ENCODE peak calls at places on chromosomes 13 and 19, in ten cellular contexts. One of them, this sample, is unnamed.
A peak's percentile ranks its signal among the peaks of the same experiment; 100 is the strongest.

GRCh38 chr19:925912-926594 is at the start of gene ARID3A:
- DNase-seq in mesendoderm: no peak
- DNase-seq in ureter: no peak
- DNase-seq in activated CD4-positive, alpha-beta T cell treated with anti-CD3 and anti-CD28 coated beads, Interleukin-2, amount 50 U/mL, for 1 hour: no peak
- DNase-seq in GM19239: peak; percentile 95
- DNase-seq in GM06990: no peak
- DNase-seq in suprapubic skin: no peak
- DNase-seq in NCI-H774: no peak
- DNase-seq in heart right ventricle: peak; percentile 56
- DNase-seq in lower leg skin: no peak
- DNase-seq in this sample: no peak

GRCh38 chr19:35045667-35046300 is 4.3 kb downstream of the HPN start:
- DNase-seq in mesendoderm: peak; percentile 80
- DNase-seq in ureter: no peak
- DNase-seq in activated CD4-positive, alpha-beta T cell treated with anti-CD3 and anti-CD28 coated beads, Interleukin-2, amount 50 U/mL, for 1 hour: peak; percentile 25
- DNase-seq in GM19239: peak; percentile 83
- DNase-seq in GM06990: no peak
- DNase-seq in suprapubic skin: no peak
- DNase-seq in NCI-H774: no peak
- DNase-seq in heart right ventricle: no peak
- DNase-seq in lower leg skin: no peak
- DNase-seq in this sample: peak; percentile 63

GRCh38 chr19:15318241-15318691 is 14.1 kb downstream of the BRD4 start:
- DNase-seq in mesendoderm: no peak
- DNase-seq in ureter: no peak
- DNase-seq in activated CD4-positive, alpha-beta T cell treated with anti-CD3 and anti-CD28 coated beads, Interleukin-2, amount 50 U/mL, for 1 hour: no peak
- DNase-seq in GM19239: no peak
- DNase-seq in GM06990: no peak
- DNase-seq in suprapubic skin: peak; percentile 43
- DNase-seq in NCI-H774: no peak
- DNase-seq in heart right ventricle: no peak
- DNase-seq in lower leg skin: no peak
- DNase-seq in this sample: no peak

GRCh38 chr13:113777311-113778260 is 18.6 kb downstream of the TMEM255B start:
- DNase-seq in mesendoderm: peak; percentile 69
- DNase-seq in ureter: no peak
- DNase-seq in activated CD4-positive, alpha-beta T cell treated with anti-CD3 and anti-CD28 coated beads, Interleukin-2, amount 50 U/mL, for 1 hour: no peak
- DNase-seq in GM19239: no peak
- DNase-seq in GM06990: no peak
- DNase-seq in suprapubic skin: no peak
- DNase-seq in NCI-H774: no peak
- DNase-seq in heart right ventricle: no peak
- DNase-seq in lower leg skin: peak; percentile 70
- DNase-seq in this sample: peak; percentile 81

GRCh38 chr19:7742575-7742974 is 4.8 kb downstream of the CD209 start:
- DNase-seq in mesendoderm: no peak
- DNase-seq in ureter: no peak
- DNase-seq in activated CD4-positive, alpha-beta T cell treated with anti-CD3 and anti-CD28 coated beads, Interleukin-2, amount 50 U/mL, for 1 hour: no peak
- DNase-seq in GM19239: no peak
- DNase-seq in GM06990: no peak
- DNase-seq in suprapubic skin: no peak
- DNase-seq in NCI-H774: no peak
- DNase-seq in heart right ventricle: no peak
- DNase-seq in lower leg skin: no peak
- DNase-seq in this sample: no peak

GRCh38 chr13:60467098-60467497 is 70.1 kb downstream of the TDRD3 start:
- DNase-seq in mesendoderm: no peak
- DNase-seq in ureter: no peak
- DNase-seq in activated CD4-positive, alpha-beta T cell treated with anti-CD3 and anti-CD28 coated beads, Interleukin-2, amount 50 U/mL, for 1 hour: no peak
- DNase-seq in GM19239: no peak
- DNase-seq in GM06990: no peak
- DNase-seq in suprapubic skin: no peak
- DNase-seq in NCI-H774: no peak
- DNase-seq in heart right ventricle: no peak
- DNase-seq in lower leg skin: no peak
- DNase-seq in this sample: no peak

GRCh38 chr19:31553112-31553843 is 204.0 kb upstream of the TSHZ3 start:
- DNase-seq in mesendoderm: no peak
- DNase-seq in ureter: no peak
- DNase-seq in activated CD4-positive, alpha-beta T cell treated with anti-CD3 and anti-CD28 coated beads, Interleukin-2, amount 50 U/mL, for 1 hour: no peak
- DNase-seq in GM19239: no peak
- DNase-seq in GM06990: no peak
- DNase-seq in suprapubic skin: no peak
- DNase-seq in NCI-H774: no peak
- DNase-seq in heart right ventricle: no peak
- DNase-seq in lower leg skin: no peak
- DNase-seq in this sample: no peak

GRCh38 chr13:23618341-23618740 is 48.1 kb downstream of the TNFRSF19 start:
- DNase-seq in mesendoderm: peak; percentile 92
- DNase-seq in ureter: no peak
- DNase-seq in activated CD4-positive, alpha-beta T cell treated with anti-CD3 and anti-CD28 coated beads, Interleukin-2, amount 50 U/mL, for 1 hour: no peak
- DNase-seq in GM19239: no peak
- DNase-seq in GM06990: no peak
- DNase-seq in suprapubic skin: no peak
- DNase-seq in NCI-H774: no peak
- DNase-seq in heart right ventricle: no peak
- DNase-seq in lower leg skin: no peak
- DNase-seq in this sample: no peak

GRCh38 chr13:87820221-87820620 is 149.1 kb downstream of the SLITRK5 start:
- DNase-seq in mesendoderm: no peak
- DNase-seq in ureter: no peak
- DNase-seq in activated CD4-positive, alpha-beta T cell treated with anti-CD3 and anti-CD28 coated beads, Interleukin-2, amount 50 U/mL, for 1 hour: no peak
- DNase-seq in GM19239: no peak
- DNase-seq in GM06990: no peak
- DNase-seq in suprapubic skin: no peak
- DNase-seq in NCI-H774: no peak
- DNase-seq in heart right ventricle: no peak
- DNase-seq in lower leg skin: no peak
- DNase-seq in this sample: no peak

GRCh38 chr13:51243832-51244231 is 21.6 kb downstream of the FAM124A start:
- DNase-seq in mesendoderm: peak; percentile 46
- DNase-seq in ureter: no peak
- DNase-seq in activated CD4-positive, alpha-beta T cell treated with anti-CD3 and anti-CD28 coated beads, Interleukin-2, amount 50 U/mL, for 1 hour: no peak
- DNase-seq in GM19239: no peak
- DNase-seq in GM06990: no peak
- DNase-seq in suprapubic skin: no peak
- DNase-seq in NCI-H774: no peak
- DNase-seq in heart right ventricle: no peak
- DNase-seq in lower leg skin: no peak
- DNase-seq in this sample: peak; percentile 78

GRCh38 chr13:33145667-33146066 is 129.4 kb downstream of the KL start:
- DNase-seq in mesendoderm: no peak
- DNase-seq in ureter: no peak
- DNase-seq in activated CD4-positive, alpha-beta T cell treated with anti-CD3 and anti-CD28 coated beads, Interleukin-2, amount 50 U/mL, for 1 hour: no peak
- DNase-seq in GM19239: no peak
- DNase-seq in GM06990: peak; percentile 46
- DNase-seq in suprapubic skin: no peak
- DNase-seq in NCI-H774: no peak
- DNase-seq in heart right ventricle: no peak
- DNase-seq in lower leg skin: no peak
- DNase-seq in this sample: no peak

GRCh38 chr13:28978574-28978973 is 158.4 kb downstream of the MTUS2 start:
- DNase-seq in mesendoderm: no peak
- DNase-seq in ureter: no peak
- DNase-seq in activated CD4-positive, alpha-beta T cell treated with anti-CD3 and anti-CD28 coated beads, Interleukin-2, amount 50 U/mL, for 1 hour: no peak
- DNase-seq in GM19239: no peak
- DNase-seq in GM06990: no peak
- DNase-seq in suprapubic skin: no peak
- DNase-seq in NCI-H774: no peak
- DNase-seq in heart right ventricle: no peak
- DNase-seq in lower leg skin: no peak
- DNase-seq in this sample: no peak

GRCh38 chr19:18433735-18434398 is 4.1 kb downstream of the ISYNA1 start:
- DNase-seq in mesendoderm: peak; percentile 74
- DNase-seq in ureter: no peak
- DNase-seq in activated CD4-positive, alpha-beta T cell treated with anti-CD3 and anti-CD28 coated beads, Interleukin-2, amount 50 U/mL, for 1 hour: no peak
- DNase-seq in GM19239: no peak
- DNase-seq in GM06990: no peak
- DNase-seq in suprapubic skin: no peak
- DNase-seq in NCI-H774: no peak
- DNase-seq in heart right ventricle: no peak
- DNase-seq in lower leg skin: no peak
- DNase-seq in this sample: peak; percentile 76

GRCh38 chr19:17671906-17672305 is 16.2 kb downstream of the UNC13A start:
- DNase-seq in mesendoderm: peak; percentile 87
- DNase-seq in ureter: no peak
- DNase-seq in activated CD4-positive, alpha-beta T cell treated with anti-CD3 and anti-CD28 coated beads, Interleukin-2, amount 50 U/mL, for 1 hour: no peak
- DNase-seq in GM19239: no peak
- DNase-seq in GM06990: no peak
- DNase-seq in suprapubic skin: no peak
- DNase-seq in NCI-H774: peak; percentile 7
- DNase-seq in heart right ventricle: no peak
- DNase-seq in lower leg skin: no peak
- DNase-seq in this sample: peak; percentile 63

GRCh38 chr13:50678464-50679162 is 164.9 kb downstream of the DLEU7 start:
- DNase-seq in mesendoderm: no peak
- DNase-seq in ureter: no peak
- DNase-seq in activated CD4-positive, alpha-beta T cell treated with anti-CD3 and anti-CD28 coated beads, Interleukin-2, amount 50 U/mL, for 1 hour: no peak
- DNase-seq in GM19239: no peak
- DNase-seq in GM06990: no peak
- DNase-seq in suprapubic skin: no peak
- DNase-seq in NCI-H774: no peak
- DNase-seq in heart right ventricle: no peak
- DNase-seq in lower leg skin: no peak
- DNase-seq in this sample: no peak

GRCh38 chr13:22757530-22758120 is 423.2 kb upstream of the SGCG start:
- DNase-seq in mesendoderm: no peak
- DNase-seq in ureter: no peak
- DNase-seq in activated CD4-positive, alpha-beta T cell treated with anti-CD3 and anti-CD28 coated beads, Interleukin-2, amount 50 U/mL, for 1 hour: no peak
- DNase-seq in GM19239: no peak
- DNase-seq in GM06990: no peak
- DNase-seq in suprapubic skin: no peak
- DNase-seq in NCI-H774: no peak
- DNase-seq in heart right ventricle: no peak
- DNase-seq in lower leg skin: no peak
- DNase-seq in this sample: no peak

GRCh38 chr13:112727581-112727980 is 37.7 kb downstream of the ATP11A start:
- DNase-seq in mesendoderm: no peak
- DNase-seq in ureter: no peak
- DNase-seq in activated CD4-positive, alpha-beta T cell treated with anti-CD3 and anti-CD28 coated beads, Interleukin-2, amount 50 U/mL, for 1 hour: no peak
- DNase-seq in GM19239: no peak
- DNase-seq in GM06990: no peak
- DNase-seq in suprapubic skin: peak; percentile 34
- DNase-seq in NCI-H774: no peak
- DNase-seq in heart right ventricle: no peak
- DNase-seq in lower leg skin: no peak
- DNase-seq in this sample: no peak

GRCh38 chr19:55258476-55258827 is 365 bp downstream of the PPP6R1 start:
- DNase-seq in mesendoderm: no peak
- DNase-seq in ureter: no peak
- DNase-seq in activated CD4-positive, alpha-beta T cell treated with anti-CD3 and anti-CD28 coated beads, Interleukin-2, amount 50 U/mL, for 1 hour: peak; percentile 31
- DNase-seq in GM19239: no peak
- DNase-seq in GM06990: no peak
- DNase-seq in suprapubic skin: no peak
- DNase-seq in NCI-H774: no peak
- DNase-seq in heart right ventricle: no peak
- DNase-seq in lower leg skin: no peak
- DNase-seq in this sample: no peak

GRCh38 chr19:52191951-52192350 is 2.1 kb downstream of the PPP2R1A start:
- DNase-seq in mesendoderm: no peak
- DNase-seq in ureter: no peak
- DNase-seq in activated CD4-positive, alpha-beta T cell treated with anti-CD3 and anti-CD28 coated beads, Interleukin-2, amount 50 U/mL, for 1 hour: no peak
- DNase-seq in GM19239: no peak
- DNase-seq in GM06990: no peak
- DNase-seq in suprapubic skin: no peak
- DNase-seq in NCI-H774: no peak
- DNase-seq in heart right ventricle: no peak
- DNase-seq in lower leg skin: no peak
- DNase-seq in this sample: no peak

GRCh38 chr19:29714371-29714952 is 599 bp downstream of the C19orf12 start:
- DNase-seq in mesendoderm: no peak
- DNase-seq in ureter: no peak
- DNase-seq in activated CD4-positive, alpha-beta T cell treated with anti-CD3 and anti-CD28 coated beads, Interleukin-2, amount 50 U/mL, for 1 hour: peak; percentile 48
- DNase-seq in GM19239: no peak
- DNase-seq in GM06990: no peak
- DNase-seq in suprapubic skin: no peak
- DNase-seq in NCI-H774: no peak
- DNase-seq in heart right ventricle: no peak
- DNase-seq in lower leg skin: no peak
- DNase-seq in this sample: no peak

GRCh38 chr13:32443111-32443510 is 15.2 kb upstream of the N4BP2L1 start:
- DNase-seq in mesendoderm: peak; percentile 18
- DNase-seq in ureter: no peak
- DNase-seq in activated CD4-positive, alpha-beta T cell treated with anti-CD3 and anti-CD28 coated beads, Interleukin-2, amount 50 U/mL, for 1 hour: peak; percentile 30
- DNase-seq in GM19239: peak; percentile 46
- DNase-seq in GM06990: peak; percentile 34
- DNase-seq in suprapubic skin: no peak
- DNase-seq in NCI-H774: no peak
- DNase-seq in heart right ventricle: no peak
- DNase-seq in lower leg skin: no peak
- DNase-seq in this sample: no peak

GRCh38 chr19:12779162-12779993 is 4.0 kb upstream of the HOOK2 start:
- DNase-seq in mesendoderm: peak; percentile 71
- DNase-seq in ureter: peak; percentile 73
- DNase-seq in activated CD4-positive, alpha-beta T cell treated with anti-CD3 and anti-CD28 coated beads, Interleukin-2, amount 50 U/mL, for 1 hour: no peak
- DNase-seq in GM19239: no peak
- DNase-seq in GM06990: peak; percentile 56
- DNase-seq in suprapubic skin: peak; percentile 87
- DNase-seq in NCI-H774: no peak
- DNase-seq in heart right ventricle: peak; percentile 64
- DNase-seq in lower leg skin: peak; percentile 90
- DNase-seq in this sample: no peak

GRCh38 chr13:42807236-42807635 is 25.9 kb downstream of the FAM216B start:
- DNase-seq in mesendoderm: no peak
- DNase-seq in ureter: no peak
- DNase-seq in activated CD4-positive, alpha-beta T cell treated with anti-CD3 and anti-CD28 coated beads, Interleukin-2, amount 50 U/mL, for 1 hour: no peak
- DNase-seq in GM19239: no peak
- DNase-seq in GM06990: no peak
- DNase-seq in suprapubic skin: no peak
- DNase-seq in NCI-H774: no peak
- DNase-seq in heart right ventricle: no peak
- DNase-seq in lower leg skin: no peak
- DNase-seq in this sample: no peak

GRCh38 chr19:7605490-7606222 is 10.0 kb downstream of the CAMSAP3 start:
- DNase-seq in mesendoderm: peak; percentile 83
- DNase-seq in ureter: no peak
- DNase-seq in activated CD4-positive, alpha-beta T cell treated with anti-CD3 and anti-CD28 coated beads, Interleukin-2, amount 50 U/mL, for 1 hour: no peak
- DNase-seq in GM19239: no peak
- DNase-seq in GM06990: peak; percentile 52
- DNase-seq in suprapubic skin: no peak
- DNase-seq in NCI-H774: no peak
- DNase-seq in heart right ventricle: no peak
- DNase-seq in lower leg skin: no peak
- DNase-seq in this sample: peak; percentile 89

GRCh38 chr13:101155920-101156319 is 260.4 kb downstream of the NALCN start:
- DNase-seq in mesendoderm: peak; percentile 31
- DNase-seq in ureter: no peak
- DNase-seq in activated CD4-positive, alpha-beta T cell treated with anti-CD3 and anti-CD28 coated beads, Interleukin-2, amount 50 U/mL, for 1 hour: no peak
- DNase-seq in GM19239: no peak
- DNase-seq in GM06990: no peak
- DNase-seq in suprapubic skin: no peak
- DNase-seq in NCI-H774: no peak
- DNase-seq in heart right ventricle: no peak
- DNase-seq in lower leg skin: no peak
- DNase-seq in this sample: no peak

GRCh38 chr13:50731400-50731799 is 112.1 kb downstream of the DLEU7 start:
- DNase-seq in mesendoderm: no peak
- DNase-seq in ureter: peak; percentile 55
- DNase-seq in activated CD4-positive, alpha-beta T cell treated with anti-CD3 and anti-CD28 coated beads, Interleukin-2, amount 50 U/mL, for 1 hour: no peak
- DNase-seq in GM19239: no peak
- DNase-seq in GM06990: no peak
- DNase-seq in suprapubic skin: no peak
- DNase-seq in NCI-H774: no peak
- DNase-seq in heart right ventricle: no peak
- DNase-seq in lower leg skin: no peak
- DNase-seq in this sample: no peak

GRCh38 chr19:35248310-35249145 is at the start of gene LSR:
- DNase-seq in mesendoderm: peak; percentile 97
- DNase-seq in ureter: peak; percentile 89
- DNase-seq in activated CD4-positive, alpha-beta T cell treated with anti-CD3 and anti-CD28 coated beads, Interleukin-2, amount 50 U/mL, for 1 hour: peak; percentile 78
- DNase-seq in GM19239: peak; percentile 89
- DNase-seq in GM06990: peak; percentile 94
- DNase-seq in suprapubic skin: no peak
- DNase-seq in NCI-H774: peak; percentile 94
- DNase-seq in heart right ventricle: no peak
- DNase-seq in lower leg skin: peak; percentile 93
- DNase-seq in this sample: peak; percentile 92

GRCh38 chr13:30395192-30396158 is 26.8 kb upstream of the UBE2L5 start:
- DNase-seq in mesendoderm: peak; percentile 82
- DNase-seq in ureter: peak; percentile 96
- DNase-seq in activated CD4-positive, alpha-beta T cell treated with anti-CD3 and anti-CD28 coated beads, Interleukin-2, amount 50 U/mL, for 1 hour: peak; percentile 71
- DNase-seq in GM19239: peak; percentile 52
- DNase-seq in GM06990: peak; percentile 56
- DNase-seq in suprapubic skin: peak; percentile 99
- DNase-seq in NCI-H774: peak; percentile 50
- DNase-seq in heart right ventricle: peak; percentile 81
- DNase-seq in lower leg skin: peak; percentile 99
- DNase-seq in this sample: peak; percentile 48

This sample was measured in WTC11.